ENCODE peak calls at places on chromosomes 13 and 19, in six cellular contexts. U is endothelial cell, Q is fibroblast of the aortic adventitia, E is AG09319, N is IMR-90, G is RWPE1. F is an unnamed sample.

GRCh38 chr19:39968789-39969188 is 2.2 kb upstream of the PSMC4 start:
- DNase-seq in U (no peak), Q (no peak), E (no peak), N (no peak), G (no peak), F (no peak)

GRCh38 chr19:453606-454005 is 7.2 kb downstream of the SHC2 start:
- DNase-seq in U (no peak), Q (no peak), E (no peak), N (no peak), G (no peak), F (no peak)

GRCh38 chr19:13796301-13797057 is 1.2 kb downstream of the ZSWIM4 start:
- DNase-seq in U (no peak), Q (peak; percentile 97), E (peak; percentile 86), N (peak; percentile 98), G (peak; percentile 94), F (peak; percentile 36)

GRCh38 chr13:46778879-46779278 is 18.1 kb downstream of the ESD start:
- DNase-seq in U (no peak), Q (peak; percentile 66), E (no peak), N (peak; percentile 68), G (no peak), F (no peak)

GRCh38 chr19:56900573-56901097 is 60.1 kb upstream of the PEG3 start:
- DNase-seq in U (no peak), Q (no peak), E (no peak), N (no peak), G (no peak), F (no peak)

GRCh38 chr13:79833972-79834371 is 353.0 kb downstream of the NDFIP2 start:
- DNase-seq in U (no peak), Q (no peak), E (peak; percentile 2), N (no peak), G (no peak), F (no peak)

GRCh38 chr13:23510979-23511735 is 59.1 kb upstream of the TNFRSF19 start:
- DNase-seq in U (peak; percentile 9), Q (no peak), E (no peak), N (peak; percentile 75), G (no peak), F (peak; percentile 6)

GRCh38 chr13:25860265-25860664 is 191.6 kb downstream of the SHISA2 start:
- DNase-seq in U (no peak), Q (no peak), E (no peak), N (no peak), G (no peak), F (no peak)

GRCh38 chr19:2594319-2594718 is 108.2 kb downstream of the GNG7 start:
- DNase-seq in U (no peak), Q (no peak), E (no peak), N (no peak), G (no peak), F (no peak)

GRCh38 chr19:14404322-14404721 is 14.8 kb downstream of the DDX39A start:
- DNase-seq in U (no peak), Q (no peak), E (no peak), N (no peak), G (no peak), F (no peak)

GRCh38 chr13:108212901-108213300 is 2.4 kb downstream of the LIG4 start:
- DNase-seq in U (no peak), Q (no peak), E (no peak), N (no peak), G (no peak), F (no peak)

GRCh38 chr19:38264486-38265212 is at the start of gene SPINT2:
- DNase-seq in U (peak; percentile 67), Q (no peak), E (no peak), N (no peak), G (peak; percentile 34), F (peak; percentile 82)

GRCh38 chr19:49677232-49677881 is at the start of gene PRMT1:
- DNase-seq in U (peak; percentile 65), Q (no peak), E (no peak), N (no peak), G (no peak), F (peak; percentile 69)

GRCh38 chr13:45339867-45340266 is 1.1 kb downstream of the TPT1 start:
- DNase-seq in U (no peak), Q (no peak), E (no peak), N (no peak), G (no peak), F (no peak)

GRCh38 chr13:78660130-78660857 is 1.3 kb upstream of the OBI1 start:
- DNase-seq in U (peak; percentile 25), Q (peak; percentile 14), E (no peak), N (no peak), G (no peak), F (no peak)

GRCh38 chr13:73635166-73635787 is 498.9 kb downstream of the KLF12 start:
- DNase-seq in U (no peak), Q (no peak), E (no peak), N (peak; percentile 2), G (no peak), F (no peak)

GRCh38 chr13:33150146-33150545 is 133.9 kb downstream of the KL start:
- DNase-seq in U (no peak), Q (peak; percentile 42), E (no peak), N (peak; percentile 60), G (no peak), F (no peak)

GRCh38 chr19:34181111-34181864 is 9.0 kb downstream of the LSM14A start:
- DNase-seq in U (no peak), Q (no peak), E (no peak), N (no peak), G (no peak), F (no peak)

GRCh38 chr13:109715902-109716301 is 70.5 kb downstream of the IRS2 start:
- DNase-seq in U (no peak), Q (no peak), E (no peak), N (peak; percentile 5), G (no peak), F (no peak)
- TF ChIP-seq CTCF in U (no peak), Q (no peak), E (no peak), N (no peak), G (no peak), F (no peak)

GRCh38 chr19:10419200-10419645 is 1.1 kb upstream of the PDE4A start:
- DNase-seq in U (no peak), Q (no peak), E (no peak), N (no peak), G (no peak), F (peak; percentile 42)
- TF ChIP-seq CTCF in U (no peak), Q (no peak), E (no peak), N (no peak), G (no peak), F (no peak)

DNA sequence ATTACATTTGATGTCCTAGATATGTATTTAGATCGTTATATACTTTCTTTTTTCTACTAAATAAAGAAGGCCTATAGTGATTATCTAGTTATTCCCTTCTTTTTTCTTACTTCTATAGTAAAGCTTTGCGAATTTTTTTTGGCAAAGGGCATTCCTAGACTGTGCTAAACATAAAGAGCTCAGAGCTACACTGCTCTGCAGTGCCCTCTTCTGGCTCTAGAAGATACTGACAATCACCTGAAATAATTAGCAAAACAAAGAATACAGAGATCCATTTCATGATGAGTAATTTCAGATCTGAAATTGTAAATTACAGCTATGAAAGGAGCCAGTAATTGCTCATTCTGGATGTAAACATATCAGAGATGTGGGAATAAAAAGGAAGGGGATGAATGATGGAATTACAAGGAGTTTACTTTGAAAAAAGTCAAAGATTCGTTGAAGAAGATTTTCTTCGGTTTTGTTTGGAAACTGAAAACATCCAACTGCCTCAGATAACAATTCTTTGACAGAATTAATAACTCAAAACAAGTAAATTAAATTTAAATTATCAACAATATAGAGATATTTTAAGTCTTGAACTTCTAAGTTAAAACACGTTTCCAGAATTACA is 288.5 kb downstream of the NALCN start:
- DNase-seq in U (peak; percentile 41), Q (peak; percentile 72), E (peak; percentile 14), N (peak; percentile 53), G (peak; percentile 63), F (peak; percentile 30)
- TF ChIP-seq CTCF in U (peak; percentile 79), Q (peak; percentile 83), E (peak; percentile 83), N (peak; percentile 81), G (peak; percentile 86), F (peak; percentile 72)

DNA sequence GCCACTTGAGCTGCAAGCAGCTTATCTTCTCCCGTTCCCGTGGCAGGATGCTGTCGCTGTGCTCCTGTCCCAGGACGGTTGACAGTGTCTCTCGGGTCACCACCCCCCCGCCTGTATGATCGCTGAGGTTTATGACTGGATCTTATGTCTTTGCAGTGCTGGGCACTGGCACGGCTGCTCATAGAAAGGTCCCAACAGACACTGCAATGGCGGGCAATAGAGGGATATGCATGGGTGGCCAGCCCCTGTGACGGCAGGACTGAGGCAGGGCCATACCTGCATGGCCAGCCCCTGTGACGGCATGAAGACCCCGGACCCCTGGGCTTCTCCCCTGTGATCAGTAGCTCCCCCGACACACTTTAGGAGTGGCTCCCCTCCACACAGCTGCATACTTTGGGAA is 307.2 kb downstream of the TEX29 start:
- DNase-seq in U (no peak), Q (no peak), E (no peak), N (no peak), G (no peak), F (no peak)
- TF ChIP-seq CTCF in U (no peak), Q (no peak), E (no peak), N (no peak), G (no peak), F (no peak)

DNA sequence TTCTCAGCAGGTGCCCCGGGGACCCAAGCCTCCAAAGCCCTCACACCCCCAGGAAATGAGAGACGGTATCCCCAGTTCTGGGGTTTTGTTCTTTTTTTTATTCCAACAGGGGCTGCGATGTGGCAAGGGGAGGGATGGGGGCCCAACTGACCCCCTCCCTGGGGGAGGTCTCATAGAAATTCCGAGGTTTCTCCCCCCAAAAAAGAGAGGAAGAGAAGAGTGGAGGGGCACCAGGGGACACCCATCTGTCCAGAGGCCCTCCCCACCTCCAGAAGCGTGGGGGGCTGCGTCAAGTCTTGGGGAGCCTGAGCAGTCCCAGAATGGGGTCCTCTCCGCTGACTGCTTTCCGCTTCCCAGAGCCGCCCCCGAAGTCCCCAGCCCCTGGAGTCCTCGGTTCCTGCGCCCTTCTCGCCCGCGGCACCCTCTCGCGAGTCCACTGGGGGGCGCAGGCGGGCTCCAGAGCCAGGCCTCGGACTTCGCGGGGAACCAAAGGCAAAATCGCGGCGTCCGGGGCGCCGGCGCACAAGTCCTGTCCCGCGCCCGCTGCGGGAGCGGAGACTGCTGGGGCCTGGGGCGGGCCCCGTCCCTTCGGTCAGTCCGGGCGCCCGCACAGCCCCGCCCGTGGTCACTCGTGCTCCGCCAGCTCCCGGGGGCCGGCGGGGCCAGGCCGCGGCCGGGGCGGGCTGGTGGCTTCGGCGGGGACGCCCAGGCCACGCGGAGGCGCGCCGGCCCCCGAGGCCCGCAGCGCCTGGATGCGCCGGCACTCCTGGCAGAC is 4.4 kb upstream of the ATP1A3 start:
- DNase-seq in U (peak; percentile 81), Q (peak; percentile 27), E (no peak), N (peak; percentile 39), G (peak; percentile 42), F (peak; percentile 85)
- TF ChIP-seq CTCF in U (peak; percentile 79), Q (peak; percentile 71), E (peak; percentile 74), N (peak; percentile 68), G (peak; percentile 53), F (peak; percentile 75)